ENCODE peak calls at places on chromosome 11, in ten cellular contexts. V is fibroblast of pulmonary artery; I is NCI-H524 treated with DMSO at 0.1 percent for 48 hours; G is activated effector memory CD4-positive, alpha-beta T cell treated with anti-CD3 and anti-CD28 coated beads, Interleukin-2, amount 50 U/mL, for 16 hours; H is occipital lobe; Y is fibroblast of the conjunctiva; F is NCI-H345; O is thoracic aorta; A is PC-3; D is esophagus squamous epithelium. J is an unnamed sample.

GRCh38 chr11:69416123-69416475 is 65.4 kb upstream of the LINC01488 start:
- DNase-seq in F (no peak), H (no peak), G (no peak), V (no peak), O (no peak), A (no peak), Y (no peak), I (no peak), D (no peak), J (no peak)

GRCh38 chr11:62542750-62543567 is 3.6 kb downstream of the AHNAK start:
- DNase-seq in V (peak; percentile 77), H (no peak), O (no peak), F (peak; percentile 61), G (peak; percentile 91), I (no peak), A (peak; percentile 92), D (no peak), Y (peak; percentile 80), J (peak; percentile 90)

GRCh38 chr11:97684486-97685439 is 1295.0 kb downstream of the JRKL start:
- DNase-seq in V (no peak), F (no peak), O (no peak), H (no peak), A (no peak), D (no peak), Y (no peak), G (no peak), I (no peak), J (no peak)

GRCh38 chr11:71383461-71383860 is 64.7 kb downstream of the DHCR7 start:
- DNase-seq in D (no peak), Y (no peak), F (no peak), O (no peak), H (no peak), G (no peak), V (no peak), I (no peak), A (no peak), J (no peak)

GRCh38 chr11:35992551-35992950 is 48.7 kb downstream of the LDLRAD3 start:
- DNase-seq in V (no peak), Y (no peak), H (no peak), A (peak; percentile 28), D (no peak), F (no peak), O (no peak), G (no peak), I (no peak), J (no peak)

GRCh38 chr11:74630043-74630442 is 37.7 kb downstream of the POLD3 start:
- DNase-seq in O (no peak), G (no peak), I (no peak), Y (no peak), F (no peak), D (no peak), H (no peak), A (no peak), V (no peak), J (no peak)

GRCh38 chr11:9462172-9462799 is 1.5 kb downstream of the ZNF143 start:
- DNase-seq in F (no peak), G (no peak), I (no peak), O (no peak), Y (no peak), D (no peak), A (no peak), H (no peak), V (peak; percentile 22), J (peak; percentile 56)

GRCh38 chr11:1116104-1116503 is 41.4 kb downstream of the MUC2 start:
- DNase-seq in V (no peak), H (no peak), Y (no peak), G (no peak), F (no peak), O (no peak), A (no peak), I (no peak), D (no peak), J (no peak)

GRCh38 chr11:74672956-74673895 is 58.0 kb downstream of the CHRDL2 start:
- DNase-seq in V (peak; percentile 99), H (peak; percentile 62), G (no peak), D (no peak), A (peak; percentile 94), Y (peak; percentile 92), O (peak; percentile 64), F (no peak), I (no peak), J (peak; percentile 96)

GRCh38 chr11:12109591-12110196 is 696 bp upstream of the MICAL2 start:
- DNase-seq in O (no peak), F (no peak), A (no peak), D (no peak), Y (no peak), G (peak; percentile 72), V (no peak), I (no peak), H (no peak), J (peak; percentile 59)

GRCh38 chr11:22928207-22928917 is 68.1 kb upstream of the CCDC179 start:
- DNase-seq in D (no peak), O (no peak), G (no peak), I (no peak), Y (no peak), V (peak; percentile 7), A (no peak), H (no peak), F (no peak), J (no peak)

GRCh38 chr11:64675417-64676252 is 47.4 kb downstream of the NRXN2 start:
- DNase-seq in D (no peak), A (peak; percentile 44), H (peak; percentile 72), O (peak; percentile 74), I (peak; percentile 22), F (peak; percentile 18), G (no peak), V (peak; percentile 87), Y (peak; percentile 67), J (peak; percentile 57)

GRCh38 chr11:29879560-29879959 is 137.3 kb downstream of the KCNA4 start:
- DNase-seq in Y (no peak), A (no peak), H (no peak), G (no peak), I (no peak), F (no peak), V (peak; percentile 7), O (no peak), D (no peak), J (no peak)

GRCh38 chr11:124069429-124070401 is 28.6 kb upstream of the OR10G7 start:
- DNase-seq in A (peak; percentile 63), H (no peak), G (peak; percentile 68), O (no peak), D (no peak), I (peak; percentile 80), F (peak; percentile 59), Y (peak; percentile 28), V (peak; percentile 70), J (peak; percentile 64)

GRCh38 chr11:7927635-7928034 is 3.4 kb downstream of the OR10A6 start:
- DNase-seq in H (no peak), F (no peak), Y (no peak), I (no peak), G (no peak), V (peak; percentile 17), O (no peak), A (peak; percentile 33), D (no peak), J (no peak)

J was measured in kidney tubule cell.